ENCODE peak calls at places on chromosomes 11 and 22, in four cellular contexts. One of them, this sample, is unnamed.

GRCh38 chr11:5620606-5621521 is 3.9 kb upstream of the TRIM34 start:
- DNase-seq in ovary: no peak
- DNase-seq in lower lobe of right lung: no peak
- DNase-seq in tibial artery: no peak
- DNase-seq in this sample: no peak

GRCh38 chr11:83007909-83008580 is 63.7 kb downstream of the RAB30 start:
- DNase-seq in lower lobe of right lung: peak; percentile 55
- DNase-seq in ovary: peak; percentile 86
- DNase-seq in tibial artery: peak; percentile 46
- DNase-seq in this sample: no peak

GRCh38 chr11:112637046-112637445 is 324.2 kb upstream of the NCAM1 start:
- DNase-seq in lower lobe of right lung: no peak
- DNase-seq in tibial artery: no peak
- DNase-seq in ovary: no peak
- DNase-seq in this sample: no peak

GRCh38 chr22:28582806-28583205 is 96.8 kb downstream of the TTC28 start:
- DNase-seq in tibial artery: no peak
- DNase-seq in lower lobe of right lung: no peak
- DNase-seq in ovary: no peak
- DNase-seq in this sample: no peak

GRCh38 chr11:120756931-120757330 is 245.4 kb downstream of the GRIK4 start:
- DNase-seq in lower lobe of right lung: no peak
- DNase-seq in ovary: no peak
- DNase-seq in tibial artery: no peak
- DNase-seq in this sample: no peak

GRCh38 chr11:44939673-44940072 is 11.0 kb downstream of the TP53I11 start:
- DNase-seq in lower lobe of right lung: no peak
- DNase-seq in tibial artery: peak; percentile 41
- DNase-seq in ovary: no peak
- DNase-seq in this sample: no peak

GRCh38 chr11:62555464-62556092 is 9.0 kb upstream of the AHNAK start:
- DNase-seq in ovary: no peak
- DNase-seq in lower lobe of right lung: peak; percentile 77
- DNase-seq in tibial artery: peak; percentile 63
- DNase-seq in this sample: no peak

GRCh38 chr11:1163911-1164735 is 6.4 kb downstream of the MUC5AC start:
- DNase-seq in tibial artery: no peak
- DNase-seq in lower lobe of right lung: no peak
- DNase-seq in ovary: no peak
- DNase-seq in this sample: no peak

GRCh38 chr11:120013325-120014250 is 124.3 kb downstream of the TRIM29 start:
- DNase-seq in tibial artery: no peak
- DNase-seq in ovary: no peak
- DNase-seq in lower lobe of right lung: no peak
- DNase-seq in this sample: no peak

GRCh38 chr22:26642465-26643367 is 14.7 kb upstream of the MIAT start:
- DNase-seq in tibial artery: no peak
- DNase-seq in ovary: no peak
- DNase-seq in lower lobe of right lung: peak; percentile 52
- DNase-seq in this sample: peak; percentile 64

GRCh38 chr11:75541301-75541929 is 15.7 kb upstream of the GDPD5 start:
- DNase-seq in lower lobe of right lung: no peak
- DNase-seq in tibial artery: no peak
- DNase-seq in ovary: no peak
- DNase-seq in this sample: no peak

GRCh38 chr22:48578138-48579034 is 1249.3 kb downstream of the BRD1 start:
- DNase-seq in lower lobe of right lung: peak; percentile 29
- DNase-seq in tibial artery: no peak
- DNase-seq in ovary: no peak
- DNase-seq in this sample: no peak

GRCh38 chr11:112291191-112291590 is 30.5 kb upstream of the PLET1 start:
- DNase-seq in lower lobe of right lung: no peak
- DNase-seq in tibial artery: no peak
- DNase-seq in ovary: no peak
- DNase-seq in this sample: no peak

GRCh38 chr22:44309137-44309536 is 3.6 kb downstream of the SHISAL1 start:
- DNase-seq in lower lobe of right lung: no peak
- DNase-seq in tibial artery: peak; percentile 51
- DNase-seq in ovary: no peak
- DNase-seq in this sample: no peak

GRCh38 chr11:133078591-133079179 is 453.6 kb downstream of the OPCML start:
- DNase-seq in ovary: no peak
- DNase-seq in lower lobe of right lung: no peak
- DNase-seq in tibial artery: no peak
- DNase-seq in this sample: no peak

GRCh38 chr11:120212259-120212888 is 1.5 kb downstream of the OAF start:
- DNase-seq in ovary: no peak
- DNase-seq in tibial artery: no peak
- DNase-seq in lower lobe of right lung: no peak
- DNase-seq in this sample: no peak

GRCh38 chr11:1442163-1442562 is 44.4 kb downstream of the MOB2 start:
- DNase-seq in tibial artery: no peak
- DNase-seq in ovary: no peak
- DNase-seq in lower lobe of right lung: no peak
- DNase-seq in this sample: no peak

GRCh38 chr11:43567396-43567975 is 113.1 kb upstream of the HSD17B12 start:
- DNase-seq in lower lobe of right lung: no peak
- DNase-seq in ovary: no peak
- DNase-seq in tibial artery: no peak
- DNase-seq in this sample: no peak

GRCh38 chr22:20131593-20131855 is at the start of gene ZDHHC8:
- DNase-seq in lower lobe of right lung: no peak
- DNase-seq in tibial artery: no peak
- DNase-seq in ovary: no peak
- DNase-seq in this sample: no peak

GRCh38 chr11:86671386-86672006 is 920 bp downstream of the ME3 start:
- DNase-seq in ovary: peak; percentile 89
- DNase-seq in lower lobe of right lung: peak; percentile 74
- DNase-seq in tibial artery: peak; percentile 75
- DNase-seq in this sample: peak; percentile 16

GRCh38 chr11:86670179-86670578 is 2.2 kb downstream of the ME3 start:
- DNase-seq in lower lobe of right lung: no peak
- DNase-seq in tibial artery: no peak
- DNase-seq in ovary: no peak
- DNase-seq in this sample: no peak

GRCh38 chr11:86673872-86674750 is 1.7 kb upstream of the ME3 start:
- DNase-seq in lower lobe of right lung: no peak
- DNase-seq in tibial artery: no peak
- DNase-seq in ovary: no peak
- DNase-seq in this sample: no peak

GRCh38 chr11:86673055-86673843 is 833 bp upstream of the ME3 start:
- DNase-seq in ovary: no peak
- DNase-seq in lower lobe of right lung: no peak
- DNase-seq in tibial artery: no peak
- DNase-seq in this sample: no peak

DNA sequence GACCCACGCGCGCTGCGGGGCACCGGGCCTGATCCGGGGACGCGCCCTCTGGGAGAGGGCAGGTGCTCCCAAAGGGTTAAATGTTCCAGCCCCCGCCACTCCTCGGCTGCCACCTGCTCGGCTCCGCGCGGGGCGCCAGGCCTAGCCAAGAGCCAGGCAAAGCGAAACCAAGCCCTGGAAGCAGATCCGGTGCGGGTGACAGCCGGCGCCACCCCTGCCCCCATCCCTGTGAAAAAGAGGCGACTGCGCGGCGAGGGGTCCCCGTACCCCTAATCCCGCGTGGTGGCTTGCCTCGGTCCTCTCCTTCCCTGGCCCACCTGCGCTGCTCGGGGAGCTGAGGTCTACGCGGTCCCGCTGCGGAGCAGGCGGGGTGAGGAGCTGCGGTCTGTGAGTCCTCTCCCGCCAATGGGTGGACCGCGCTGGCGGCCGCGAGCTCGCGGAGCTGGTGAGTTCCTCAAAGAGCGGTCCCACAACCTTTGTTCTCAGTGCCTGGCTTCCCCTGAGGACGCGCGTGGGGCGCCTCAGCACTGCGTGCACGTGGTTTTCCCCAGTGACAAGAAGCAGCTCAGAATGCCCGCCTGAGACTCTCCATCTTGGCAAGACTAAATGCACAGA is at the start of gene ME3:
- DNase-seq in ovary: peak; percentile 71
- DNase-seq in lower lobe of right lung: peak; percentile 87
- DNase-seq in tibial artery: peak; percentile 72
- DNase-seq in this sample: no peak
- H3K27ac ChIP-seq in ovary: peak within 1 kb of the TSS; percentile 93
- H3K27ac ChIP-seq in lower lobe of right lung: peak within 1 kb of the TSS; percentile 91
- H3K27ac ChIP-seq in tibial artery: peak within 1 kb of the TSS; percentile 100
- H3K27ac ChIP-seq in this sample: peak within 1 kb of the TSS; percentile 27

GRCh38 chr11:126137146-126137545 is 74.3 kb downstream of the RPUSD4 start:
- DNase-seq in ovary: no peak
- DNase-seq in tibial artery: no peak
- DNase-seq in lower lobe of right lung: no peak
- DNase-seq in this sample: no peak

GRCh38 chr11:126132319-126132718 is 69.7 kb upstream of the CDON start:
- DNase-seq in lower lobe of right lung: peak; percentile 89
- DNase-seq in tibial artery: no peak
- DNase-seq in ovary: peak; percentile 60
- DNase-seq in this sample: no peak

GRCh38 chr11:126134461-126135155 is 71.9 kb upstream of the CDON start:
- DNase-seq in lower lobe of right lung: no peak
- DNase-seq in ovary: no peak
- DNase-seq in tibial artery: no peak
- DNase-seq in this sample: no peak

GRCh38 chr11:126135182-126136176 is 72.8 kb upstream of the CDON start:
- DNase-seq in ovary: no peak
- DNase-seq in lower lobe of right lung: no peak
- DNase-seq in tibial artery: no peak
- DNase-seq in this sample: no peak

DNA sequence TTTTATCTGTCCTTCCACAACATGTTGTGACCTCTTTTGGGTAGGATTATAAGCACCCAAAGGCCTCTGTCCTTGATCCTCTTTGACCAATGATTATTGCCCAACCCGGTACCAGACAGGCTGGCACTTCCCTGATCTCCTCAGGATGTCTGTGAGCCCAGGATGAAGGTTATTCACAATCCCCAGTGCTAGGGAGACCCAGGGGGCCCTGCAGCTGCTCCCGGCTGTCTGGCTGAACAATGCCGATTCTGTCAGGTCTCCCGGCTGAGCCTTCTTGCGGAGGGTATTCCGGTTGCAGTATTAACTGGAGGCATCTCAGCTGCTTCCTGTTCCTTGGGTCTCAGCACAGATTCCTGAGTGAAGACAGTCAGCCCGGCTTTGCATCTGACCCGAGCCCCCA is 71.2 kb upstream of the CDON start:
- DNase-seq in ovary: no peak
- DNase-seq in lower lobe of right lung: no peak
- DNase-seq in tibial artery: no peak
- DNase-seq in this sample: no peak
- H3K4me1 ChIP-seq in ovary: peaks cover 42% of the 10 kb centered on the region
- H3K4me1 ChIP-seq in lower lobe of right lung: peaks cover 40% of the 10 kb centered on the region
- H3K4me1 ChIP-seq in tibial artery: peaks cover 10% of the 10 kb centered on the region
- H3K4me1 ChIP-seq in this sample: no peaks in the 10 kb centered on the region

DNA sequence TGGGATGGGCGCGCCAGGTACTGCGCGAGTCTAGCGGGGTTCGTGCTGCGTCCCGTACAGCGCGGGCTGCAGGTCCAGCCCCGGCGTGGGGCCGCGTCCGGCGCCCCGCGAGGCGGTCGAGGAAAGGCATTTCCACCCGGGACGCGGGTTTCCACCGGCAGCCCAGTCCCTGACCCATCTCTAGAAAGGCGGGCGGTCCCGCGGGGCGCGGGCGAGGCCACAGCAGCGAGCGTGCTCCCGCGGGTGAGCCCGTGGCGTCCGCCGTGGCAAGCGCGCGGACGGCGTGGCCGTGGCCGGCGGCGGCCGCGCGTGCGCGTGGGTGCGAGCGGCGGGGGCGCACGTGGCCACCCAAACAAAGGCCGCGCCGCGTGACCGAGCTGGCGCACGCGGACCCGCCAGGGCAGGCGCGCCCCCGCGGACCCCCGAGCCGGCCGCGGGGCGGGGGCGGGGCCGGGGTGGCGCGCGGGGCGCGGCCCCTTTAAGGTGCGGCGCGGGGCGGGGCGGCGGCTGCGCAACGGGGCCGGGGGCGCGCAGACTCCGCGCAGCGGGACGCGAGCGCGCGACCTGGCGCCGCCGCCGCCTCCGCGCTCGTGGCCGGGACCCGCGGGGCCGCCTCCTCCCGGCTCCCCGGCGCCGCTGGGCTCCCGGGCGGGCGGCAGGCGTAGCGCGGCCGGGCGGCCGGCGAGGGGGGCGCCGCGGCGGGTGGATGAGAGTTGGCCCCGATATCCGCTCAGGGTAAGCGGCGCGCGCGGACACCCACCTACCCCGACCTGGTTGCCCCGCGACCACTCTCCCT is 39.3 kb upstream of the CELSR1 start:
- DNase-seq in lower lobe of right lung: peak; percentile 70
- DNase-seq in tibial artery: no peak
- DNase-seq in ovary: peak; percentile 42
- DNase-seq in this sample: peak; percentile 57
- H3K27ac ChIP-seq in lower lobe of right lung: peak overlapping the region; percentile 74
- H3K27ac ChIP-seq in tibial artery: peak overlapping the region; percentile 48
- H3K27ac ChIP-seq in ovary: no peak overlapping the region
- H3K27ac ChIP-seq in this sample: no peak overlapping the region

GRCh38 chr11:57386178-57386945 is 4.1 kb downstream of the PRG2 start:
- DNase-seq in lower lobe of right lung: no peak
- DNase-seq in tibial artery: no peak
- DNase-seq in ovary: no peak
- DNase-seq in this sample: no peak
- H3K4me1 ChIP-seq in lower lobe of right lung: no peaks in the 10 kb centered on the region
- H3K4me1 ChIP-seq in tibial artery: no peaks in the 10 kb centered on the region
- H3K4me1 ChIP-seq in ovary: no peaks in the 10 kb centered on the region
- H3K4me1 ChIP-seq in this sample: no peaks in the 10 kb centered on the region

GRCh38 chr11:34825315-34825669 is 90.9 kb downstream of the APIP start:
- DNase-seq in lower lobe of right lung: no peak
- DNase-seq in ovary: no peak
- DNase-seq in tibial artery: no peak
- DNase-seq in this sample: no peak

GRCh38 chr11:34826384-34826726 is 89.8 kb downstream of the APIP start:
- DNase-seq in ovary: no peak
- DNase-seq in lower lobe of right lung: no peak
- DNase-seq in tibial artery: no peak
- DNase-seq in this sample: no peak

GRCh38 chr11:34824425-34824824 is 91.8 kb downstream of the APIP start:
- DNase-seq in ovary: no peak
- DNase-seq in lower lobe of right lung: no peak
- DNase-seq in tibial artery: no peak
- DNase-seq in this sample: no peak

GRCh38 chr11:34827239-34827638 is 88.9 kb downstream of the APIP start:
- DNase-seq in lower lobe of right lung: no peak
- DNase-seq in ovary: no peak
- DNase-seq in tibial artery: no peak
- DNase-seq in this sample: no peak

GRCh38 chr11:34825670-34826383 is 90.4 kb downstream of the APIP start:
- DNase-seq in ovary: no peak
- DNase-seq in tibial artery: no peak
- DNase-seq in lower lobe of right lung: peak; percentile 57
- DNase-seq in this sample: no peak
- H3K27ac ChIP-seq in ovary: no peak overlapping the region
- H3K27ac ChIP-seq in tibial artery: no peak overlapping the region
- H3K27ac ChIP-seq in lower lobe of right lung: peak overlapping the region; percentile 65
- H3K27ac ChIP-seq in this sample: no peak overlapping the region

This sample was measured in CD8-positive, alpha-beta T cell.